ENCODE peak calls at places on chromosomes 11 and 22, in five cellular contexts. B is K562, R is HCT116, F is HepG2, X is GM12878. A is an unnamed sample.

GRCh38 chr22:19446603-19447387 is 716 bp downstream of the C22orf39 start:
- DNase-seq in X (no peak), F (peak), R (no peak), B (no peak), A (no peak)

GRCh38 chr11:92279056-92279455 is 54.4 kb downstream of the FAT3 start:
- DNase-seq in B (no peak), X (no peak), F (no peak), R (no peak), A (no peak)

GRCh38 chr11:86176165-86176884 is 68.2 kb upstream of the EED start:
- DNase-seq in F (peak), R (no peak), X (no peak), B (peak), A (no peak)

GRCh38 chr11:74179234-74180126 is 8.4 kb downstream of the PPME1 start:
- DNase-seq in X (no peak), R (no peak), F (no peak), B (no peak), A (no peak)

GRCh38 chr11:85171648-85172257 is 455.4 kb downstream of the DLG2 start:
- DNase-seq in F (no peak), B (no peak), R (no peak), X (no peak), A (no peak)

GRCh38 chr22:44024288-44024908 is at the start of gene PARVB:
- DNase-seq in X (no peak), R (no peak), B (no peak), F (no peak), A (peak)

GRCh38 chr11:102799656-102800339 is 1.8 kb upstream of the MMP1 start:
- DNase-seq in R (no peak), F (no peak), X (no peak), B (no peak), A (no peak)

GRCh38 chr11:124886476-124886875 is 11.2 kb downstream of the ROBO4 start:
- DNase-seq in X (no peak), F (no peak), R (no peak), B (no peak), A (no peak)

GRCh38 chr11:128318856-128319474 is 268.4 kb downstream of the ETS1 start:
- DNase-seq in F (no peak), R (no peak), X (peak), B (no peak), A (no peak)

GRCh38 chr11:34977039-34977906 is 60.9 kb downstream of the PDHX start:
- DNase-seq in B (no peak), R (peak), X (no peak), F (no peak), A (no peak)

GRCh38 chr11:94134651-94135512 is 6.2 kb downstream of the PANX1 start:
- DNase-seq in X (no peak), F (no peak), R (no peak), B (no peak), A (no peak)

GRCh38 chr11:113373981-113374560 is 13.5 kb upstream of the ANKK1 start:
- DNase-seq in R (no peak), F (no peak), B (no peak), X (no peak), A (no peak)

GRCh38 chr22:42685941-42686666 is 34.6 kb downstream of the A4GALT start:
- DNase-seq in F (no peak), R (no peak), B (no peak), X (no peak), A (no peak)

GRCh38 chr11:117217141-117217609 is 14.7 kb downstream of the PCSK7 start:
- DNase-seq in X (no peak), F (no peak), R (no peak), B (no peak), A (no peak)

GRCh38 chr11:64500176-64501013 is 90.6 kb upstream of the SLC22A12 start:
- DNase-seq in X (no peak), R (peak), B (peak), F (no peak), A (no peak)

GRCh38 chr11:111419641-111420327 is 40.7 kb upstream of the POU2AF1 start:
- DNase-seq in B (no peak), X (no peak), F (no peak), R (no peak), A (no peak)

GRCh38 chr11:1054143-1055108 is 17.9 kb upstream of the MUC6 start:
- DNase-seq in F (no peak), X (no peak), R (no peak), B (no peak), A (no peak)
- TF ChIP-seq SRF in F (no peak), X (no peak), R (no peak), B (no peak), A (no peak)

GRCh38 chr11:130510407-130511006 is 62.1 kb downstream of the ADAMTS15 start:
- DNase-seq in X (no peak), R (no peak), B (no peak), F (no peak), A (no peak)
- TF ChIP-seq SRF in X (no peak), R (no peak), B (no peak), F (no peak), A (no peak)

DNA sequence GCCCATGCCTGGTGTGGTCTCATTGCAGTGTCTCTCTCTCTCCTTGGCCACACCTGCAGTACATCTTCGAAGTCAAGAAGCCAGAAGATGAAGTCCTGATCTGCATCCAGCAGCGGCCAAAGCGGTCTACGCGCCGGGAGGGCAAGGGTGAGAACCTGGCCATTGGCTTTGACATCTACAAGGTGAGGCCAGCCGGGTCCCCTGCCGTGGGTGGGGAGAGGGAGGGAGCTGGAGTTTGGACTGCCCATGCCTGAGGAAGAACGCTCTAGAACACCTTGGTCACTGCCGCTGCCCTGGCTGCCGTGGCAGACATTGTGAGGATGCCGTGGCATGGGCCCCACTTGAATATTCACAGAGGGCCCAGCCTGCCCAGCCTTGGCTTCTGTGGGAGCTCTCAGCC is 9.1 kb upstream of the MYO7A start:
- DNase-seq in R (no peak), X (no peak), B (no peak), F (no peak), A (no peak)
- TF ChIP-seq SRF in R (no peak), X (no peak), B (no peak), F (no peak), A (no peak)

DNA sequence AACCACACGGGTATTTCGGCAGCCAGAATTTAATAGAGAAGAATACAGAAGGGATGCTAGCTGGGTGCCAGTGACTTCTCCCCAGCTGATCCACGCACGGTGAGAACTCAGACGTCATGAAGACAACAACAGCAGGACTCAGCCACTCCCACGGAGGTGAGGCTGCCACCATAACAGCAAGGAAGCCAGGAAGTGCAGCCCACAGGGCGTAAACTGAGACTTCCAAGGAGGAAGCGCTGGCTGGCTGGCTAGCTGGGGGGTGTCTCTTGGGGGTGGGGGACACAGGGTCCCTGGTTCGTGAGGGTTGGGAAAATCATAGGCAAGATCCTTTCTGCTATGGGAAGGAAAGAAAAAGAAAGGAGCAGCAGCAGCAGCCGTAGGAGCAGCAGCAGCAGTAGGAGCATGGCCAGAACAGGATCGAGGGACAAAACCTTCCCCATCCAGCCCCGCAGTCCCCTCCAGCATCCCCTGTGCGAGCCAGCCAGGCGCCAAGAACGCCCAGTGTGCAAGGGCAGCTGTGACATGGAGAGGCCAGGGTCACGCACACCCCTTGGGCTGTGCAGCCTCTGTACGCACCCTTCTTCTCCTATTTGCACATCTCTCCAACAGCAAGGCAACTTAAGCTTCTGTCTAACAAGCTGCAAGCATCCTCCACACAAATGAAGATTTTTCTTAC is 49.6 kb upstream of the SHANK2 start:
- DNase-seq in R (no peak), X (no peak), F (no peak), B (no peak), A (no peak)
- TF ChIP-seq SRF in R (no peak), X (no peak), F (no peak), B (no peak), A (no peak)